ENCODE peak calls at places on chromosomes 1 and 21, in nine cellular contexts. One of them, this sample, is unnamed.

GRCh38 chr1:153616144-153616884 is at the start of gene S100A14:
- DNase-seq in K562: peak
- DNase-seq in spleen: peak
- DNase-seq in NB4: no peak
- DNase-seq in BE2C: no peak
- DNase-seq in GM23338: no peak
- DNase-seq in psoas muscle: peak
- DNase-seq in fibroblast of pulmonary artery: no peak
- DNase-seq in CD8-positive, alpha-beta T cell: no peak
- DNase-seq in this sample: no peak

GRCh38 chr1:100516854-100517253 is 21.1 kb upstream of the GPR88 start:
- DNase-seq in NB4: peak
- DNase-seq in psoas muscle: no peak
- DNase-seq in K562: no peak
- DNase-seq in fibroblast of pulmonary artery: no peak
- DNase-seq in CD8-positive, alpha-beta T cell: no peak
- DNase-seq in BE2C: no peak
- DNase-seq in spleen: no peak
- DNase-seq in GM23338: no peak
- DNase-seq in this sample: peak

GRCh38 chr1:65003316-65003664 is 36.9 kb upstream of the JAK1 start:
- DNase-seq in GM23338: peak
- DNase-seq in psoas muscle: no peak
- DNase-seq in spleen: no peak
- DNase-seq in fibroblast of pulmonary artery: no peak
- DNase-seq in CD8-positive, alpha-beta T cell: no peak
- DNase-seq in NB4: no peak
- DNase-seq in K562: no peak
- DNase-seq in BE2C: no peak
- DNase-seq in this sample: no peak

GRCh38 chr21:39867198-39867650 is at the start of gene PCP4:
- DNase-seq in NB4: peak
- DNase-seq in psoas muscle: no peak
- DNase-seq in CD8-positive, alpha-beta T cell: no peak
- DNase-seq in K562: peak
- DNase-seq in GM23338: peak
- DNase-seq in BE2C: peak
- DNase-seq in spleen: no peak
- DNase-seq in fibroblast of pulmonary artery: peak
- DNase-seq in this sample: no peak

GRCh38 chr1:152495066-152495675 is 15.4 kb upstream of the LCE5A start:
- DNase-seq in CD8-positive, alpha-beta T cell: no peak
- DNase-seq in psoas muscle: no peak
- DNase-seq in fibroblast of pulmonary artery: peak
- DNase-seq in NB4: peak
- DNase-seq in K562: peak
- DNase-seq in BE2C: peak
- DNase-seq in GM23338: peak
- DNase-seq in spleen: no peak
- DNase-seq in this sample: no peak

GRCh38 chr1:107617456-107617855 is 347.5 kb downstream of the VAV3 start:
- DNase-seq in NB4: no peak
- DNase-seq in psoas muscle: no peak
- DNase-seq in K562: no peak
- DNase-seq in fibroblast of pulmonary artery: no peak
- DNase-seq in BE2C: no peak
- DNase-seq in GM23338: no peak
- DNase-seq in CD8-positive, alpha-beta T cell: no peak
- DNase-seq in spleen: no peak
- DNase-seq in this sample: no peak

GRCh38 chr21:38913120-38913975 is 107.6 kb downstream of the ETS2 start:
- DNase-seq in CD8-positive, alpha-beta T cell: no peak
- DNase-seq in GM23338: peak
- DNase-seq in spleen: peak
- DNase-seq in fibroblast of pulmonary artery: peak
- DNase-seq in psoas muscle: peak
- DNase-seq in K562: peak
- DNase-seq in BE2C: peak
- DNase-seq in NB4: no peak
- DNase-seq in this sample: no peak

GRCh38 chr1:204127597-204128242 is 24.1 kb downstream of the ETNK2 start:
- DNase-seq in fibroblast of pulmonary artery: peak
- DNase-seq in spleen: no peak
- DNase-seq in psoas muscle: peak
- DNase-seq in CD8-positive, alpha-beta T cell: no peak
- DNase-seq in BE2C: peak
- DNase-seq in GM23338: peak
- DNase-seq in K562: peak
- DNase-seq in NB4: peak
- DNase-seq in this sample: peak

GRCh38 chr1:248824701-248825100 is 1.0 kb downstream of the SH3BP5L start:
- DNase-seq in GM23338: no peak
- DNase-seq in BE2C: no peak
- DNase-seq in CD8-positive, alpha-beta T cell: no peak
- DNase-seq in spleen: peak
- DNase-seq in NB4: no peak
- DNase-seq in K562: no peak
- DNase-seq in psoas muscle: no peak
- DNase-seq in fibroblast of pulmonary artery: no peak
- DNase-seq in this sample: no peak

GRCh38 chr1:160662888-160663287 is 16.0 kb upstream of the SLAMF1 start:
- DNase-seq in spleen: no peak
- DNase-seq in BE2C: no peak
- DNase-seq in GM23338: no peak
- DNase-seq in psoas muscle: no peak
- DNase-seq in fibroblast of pulmonary artery: no peak
- DNase-seq in NB4: peak
- DNase-seq in CD8-positive, alpha-beta T cell: no peak
- DNase-seq in K562: no peak
- DNase-seq in this sample: no peak

GRCh38 chr1:217393901-217394300 is 237.0 kb downstream of the GPATCH2 start:
- DNase-seq in K562: no peak
- DNase-seq in GM23338: peak
- DNase-seq in fibroblast of pulmonary artery: no peak
- DNase-seq in spleen: no peak
- DNase-seq in CD8-positive, alpha-beta T cell: no peak
- DNase-seq in NB4: no peak
- DNase-seq in psoas muscle: no peak
- DNase-seq in BE2C: no peak
- DNase-seq in this sample: no peak

GRCh38 chr1:31571340-31572295 is 4.7 kb upstream of the TINAGL1 start:
- DNase-seq in CD8-positive, alpha-beta T cell: peak
- DNase-seq in NB4: peak
- DNase-seq in spleen: peak
- DNase-seq in psoas muscle: no peak
- DNase-seq in K562: no peak
- DNase-seq in GM23338: no peak
- DNase-seq in BE2C: no peak
- DNase-seq in fibroblast of pulmonary artery: no peak
- DNase-seq in this sample: no peak

GRCh38 chr1:18484276-18484675 is 3.5 kb downstream of the KLHDC7A start:
- DNase-seq in GM23338: no peak
- DNase-seq in spleen: no peak
- DNase-seq in K562: no peak
- DNase-seq in psoas muscle: no peak
- DNase-seq in NB4: no peak
- DNase-seq in BE2C: no peak
- DNase-seq in CD8-positive, alpha-beta T cell: no peak
- DNase-seq in fibroblast of pulmonary artery: no peak
- DNase-seq in this sample: no peak

GRCh38 chr1:54404939-54405880 is 984 bp downstream of the SSBP3 start:
- DNase-seq in psoas muscle: peak
- DNase-seq in BE2C: peak
- DNase-seq in fibroblast of pulmonary artery: no peak
- DNase-seq in K562: peak
- DNase-seq in NB4: peak
- DNase-seq in spleen: peak
- DNase-seq in CD8-positive, alpha-beta T cell: no peak
- DNase-seq in GM23338: peak
- DNase-seq in this sample: no peak
- TF ChIP-seq CTCF in psoas muscle: no peak
- TF ChIP-seq CTCF in BE2C: no peak
- TF ChIP-seq CTCF in fibroblast of pulmonary artery: no peak
- TF ChIP-seq CTCF in K562: no peak
- TF ChIP-seq CTCF in NB4: no peak
- TF ChIP-seq CTCF in spleen: no peak
- TF ChIP-seq CTCF in CD8-positive, alpha-beta T cell: no peak
- TF ChIP-seq CTCF in GM23338: peak
- TF ChIP-seq CTCF in this sample: no peak

DNA sequence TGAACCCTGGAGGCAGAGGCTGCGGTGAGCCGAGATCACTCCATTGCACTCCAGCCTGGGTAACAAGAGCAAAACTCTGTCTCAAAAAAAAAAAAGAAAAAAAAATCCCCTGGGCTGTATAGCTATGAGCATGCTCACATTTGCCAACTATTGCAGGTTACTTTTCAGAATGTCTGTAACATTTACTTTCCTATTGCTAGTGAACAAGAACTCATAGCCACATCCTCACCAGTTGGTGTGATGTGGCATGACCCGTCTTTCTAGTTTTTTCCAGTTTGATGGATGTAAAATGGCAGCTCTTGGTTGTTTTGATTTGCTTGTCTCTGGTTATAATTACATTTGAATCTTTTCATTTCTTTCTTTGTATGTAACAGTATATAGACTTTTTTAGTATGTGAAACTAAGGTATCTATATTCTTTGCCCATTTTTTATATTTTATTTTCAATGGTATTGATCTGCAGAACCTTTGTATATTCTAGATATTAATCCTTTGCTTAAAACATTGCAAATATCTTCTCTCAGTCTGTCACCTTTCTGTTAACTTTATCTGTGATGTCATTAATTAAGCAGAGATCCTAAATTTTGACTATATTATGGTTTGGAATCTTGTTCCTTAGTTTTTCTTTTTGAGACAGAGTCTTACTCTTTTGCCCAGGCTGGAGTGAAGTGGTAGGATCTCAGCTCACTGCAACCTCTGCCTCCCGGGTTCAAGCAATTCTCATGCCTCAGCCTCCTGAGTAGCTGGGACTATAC is 11.6 kb downstream of the MED18 start:
- DNase-seq in spleen: peak
- DNase-seq in GM23338: no peak
- DNase-seq in K562: no peak
- DNase-seq in CD8-positive, alpha-beta T cell: no peak
- DNase-seq in psoas muscle: no peak
- DNase-seq in fibroblast of pulmonary artery: no peak
- DNase-seq in NB4: no peak
- DNase-seq in BE2C: no peak
- DNase-seq in this sample: no peak
- H3K4me3 ChIP-seq in spleen: no peak
- H3K4me3 ChIP-seq in GM23338: no peak
- H3K4me3 ChIP-seq in K562: no peak
- H3K4me3 ChIP-seq in CD8-positive, alpha-beta T cell: no peak
- H3K4me3 ChIP-seq in psoas muscle: no peak
- H3K4me3 ChIP-seq in fibroblast of pulmonary artery: no peak
- H3K4me3 ChIP-seq in NB4: no peak
- H3K4me3 ChIP-seq in BE2C: no peak
- H3K4me3 ChIP-seq in this sample: no peak

DNA sequence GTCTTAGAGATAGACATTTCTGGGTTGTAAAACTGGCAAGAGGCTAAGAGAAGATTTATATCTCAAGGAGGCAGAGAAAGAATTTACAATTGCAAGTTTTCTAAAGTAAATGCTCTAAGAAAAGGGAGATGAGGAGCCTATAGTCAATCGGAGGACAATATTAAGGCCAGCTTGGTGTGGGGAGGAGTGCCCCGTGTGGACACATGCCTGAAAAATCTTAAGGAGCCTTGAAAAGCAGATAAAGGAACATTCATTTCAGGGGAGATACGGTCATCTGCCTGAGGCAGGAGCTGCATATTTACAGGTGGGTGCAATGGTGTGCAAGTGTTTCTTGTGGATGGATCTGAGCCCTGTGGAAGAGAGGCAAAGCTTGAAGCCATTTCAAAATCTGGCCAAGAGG is 25.6 kb downstream of the FCRL2 start:
- DNase-seq in CD8-positive, alpha-beta T cell: no peak
- DNase-seq in spleen: no peak
- DNase-seq in GM23338: peak
- DNase-seq in BE2C: no peak
- DNase-seq in fibroblast of pulmonary artery: no peak
- DNase-seq in NB4: no peak
- DNase-seq in psoas muscle: no peak
- DNase-seq in K562: no peak
- DNase-seq in this sample: no peak
- TF ChIP-seq CTCF in CD8-positive, alpha-beta T cell: no peak
- TF ChIP-seq CTCF in spleen: no peak
- TF ChIP-seq CTCF in GM23338: peak
- TF ChIP-seq CTCF in BE2C: no peak
- TF ChIP-seq CTCF in fibroblast of pulmonary artery: no peak
- TF ChIP-seq CTCF in NB4: no peak
- TF ChIP-seq CTCF in psoas muscle: no peak
- TF ChIP-seq CTCF in K562: no peak
- TF ChIP-seq CTCF in this sample: no peak

GRCh38 chr1:196655494-196655893 is 3.7 kb downstream of the CFH start:
- DNase-seq in fibroblast of pulmonary artery: no peak
- DNase-seq in GM23338: no peak
- DNase-seq in spleen: no peak
- DNase-seq in BE2C: no peak
- DNase-seq in NB4: no peak
- DNase-seq in CD8-positive, alpha-beta T cell: no peak
- DNase-seq in psoas muscle: no peak
- DNase-seq in K562: no peak
- DNase-seq in this sample: no peak

GRCh38 chr1:196651079-196651478 is 764 bp upstream of the CFH start:
- DNase-seq in spleen: no peak
- DNase-seq in NB4: no peak
- DNase-seq in GM23338: no peak
- DNase-seq in K562: no peak
- DNase-seq in fibroblast of pulmonary artery: no peak
- DNase-seq in CD8-positive, alpha-beta T cell: no peak
- DNase-seq in BE2C: no peak
- DNase-seq in psoas muscle: no peak
- DNase-seq in this sample: no peak

GRCh38 chr1:196655037-196655436 is 3.2 kb downstream of the CFH start:
- DNase-seq in BE2C: no peak
- DNase-seq in GM23338: no peak
- DNase-seq in fibroblast of pulmonary artery: no peak
- DNase-seq in NB4: no peak
- DNase-seq in CD8-positive, alpha-beta T cell: no peak
- DNase-seq in psoas muscle: no peak
- DNase-seq in spleen: no peak
- DNase-seq in K562: no peak
- DNase-seq in this sample: no peak

GRCh38 chr1:196651637-196652215 is at the start of gene CFH:
- DNase-seq in fibroblast of pulmonary artery: peak
- DNase-seq in CD8-positive, alpha-beta T cell: no peak
- DNase-seq in GM23338: no peak
- DNase-seq in psoas muscle: no peak
- DNase-seq in BE2C: no peak
- DNase-seq in NB4: peak
- DNase-seq in spleen: no peak
- DNase-seq in K562: no peak
- DNase-seq in this sample: peak

DNA sequence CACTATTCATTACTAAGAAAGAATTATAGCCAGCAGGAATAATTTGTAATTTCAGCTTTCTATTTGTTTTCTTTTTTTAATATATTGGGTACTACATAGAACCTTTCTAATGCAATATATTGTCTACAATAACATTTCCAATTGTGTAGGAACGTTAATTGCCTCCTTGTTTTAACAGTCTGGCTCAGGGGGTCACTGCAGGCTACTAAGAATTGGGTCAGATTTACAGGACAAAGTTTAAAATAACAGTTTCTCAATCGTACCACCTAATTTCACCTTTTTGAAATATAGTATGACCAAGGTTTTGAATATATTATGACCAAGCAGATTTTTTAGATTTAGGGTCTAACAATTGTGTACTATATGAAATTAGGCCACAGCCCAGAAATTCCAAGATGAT is 2.4 kb downstream of the CFH start:
- DNase-seq in BE2C: no peak
- DNase-seq in CD8-positive, alpha-beta T cell: no peak
- DNase-seq in GM23338: no peak
- DNase-seq in NB4: no peak
- DNase-seq in psoas muscle: no peak
- DNase-seq in K562: no peak
- DNase-seq in spleen: no peak
- DNase-seq in fibroblast of pulmonary artery: no peak
- DNase-seq in this sample: no peak
- H3K4me3 ChIP-seq in BE2C: no peak
- H3K4me3 ChIP-seq in CD8-positive, alpha-beta T cell: no peak
- H3K4me3 ChIP-seq in GM23338: no peak
- H3K4me3 ChIP-seq in NB4: no peak
- H3K4me3 ChIP-seq in psoas muscle: peak
- H3K4me3 ChIP-seq in K562: peak
- H3K4me3 ChIP-seq in spleen: no peak
- H3K4me3 ChIP-seq in fibroblast of pulmonary artery: peak
- H3K4me3 ChIP-seq in this sample: peak